ENCODE peak calls at places on chromosomes 5 and 9, in six cellular contexts. G, B, F, Z, I and N are unnamed samples.

GRCh38 chr5:74546796-74547195 is 93.7 kb downstream of the ENC1 start:
- DNase-seq in Z (no peak), B (no peak), G (no peak), I (no peak), F (no peak), N (no peak)

GRCh38 chr5:61319388-61320146 is 12.5 kb upstream of the ZSWIM6 start:
- DNase-seq in B (no peak), Z (no peak), F (peak; percentile 88), I (peak; percentile 60), G (peak; percentile 17), N (peak; percentile 52)

GRCh38 chr9:97327562-97327961 is 20.1 kb downstream of the CCDC180 start:
- DNase-seq in I (no peak), Z (no peak), B (no peak), F (no peak), G (no peak), N (no peak)

GRCh38 chr5:174951151-174951780 is 226.9 kb downstream of the MSX2 start:
- DNase-seq in B (peak; percentile 71), Z (peak; percentile 73), G (peak; percentile 75), I (peak; percentile 60), F (no peak), N (peak; percentile 63)

GRCh38 chr9:15220658-15221310 is 86.2 kb downstream of the TTC39B start:
- DNase-seq in G (no peak), I (no peak), F (no peak), Z (no peak), B (no peak), N (no peak)

GRCh38 chr5:163585206-163585605 is 79.8 kb downstream of the MAT2B start:
- DNase-seq in B (no peak), F (no peak), I (no peak), G (no peak), Z (no peak), N (no peak)

GRCh38 chr5:179312557-179313235 is 32.6 kb downstream of the ADAMTS2 start:
- DNase-seq in G (no peak), I (no peak), B (no peak), F (no peak), Z (no peak), N (no peak)

GRCh38 chr5:170497311-170498038 is 6.3 kb upstream of the KCNIP1 start:
- DNase-seq in I (no peak), G (no peak), B (no peak), Z (no peak), F (no peak), N (no peak)

GRCh38 chr9:87336914-87337333 is 160.7 kb upstream of the DAPK1 start:
- DNase-seq in G (peak; percentile 60), I (no peak), F (peak; percentile 13), B (peak; percentile 75), Z (peak; percentile 76), N (no peak)

GRCh38 chr5:151870820-151871219 is 53.8 kb downstream of the GLRA1 start:
- DNase-seq in F (no peak), G (no peak), B (no peak), I (no peak), Z (peak; percentile 7), N (no peak)

GRCh38 chr5:91382530-91383026 is 539 bp downstream of the ARRDC3 start:
- DNase-seq in I (no peak), B (peak; percentile 22), F (peak; percentile 31), Z (peak; percentile 61), G (no peak), N (no peak)

GRCh38 chr9:81479573-81479972 is 209.8 kb downstream of the TLE1 start:
- DNase-seq in B (no peak), G (no peak), Z (no peak), I (no peak), F (no peak), N (no peak)

GRCh38 chr5:158538506-158539074 is 561.1 kb downstream of the EBF1 start:
- DNase-seq in I (peak; percentile 46), Z (no peak), G (no peak), F (peak; percentile 27), B (no peak), N (no peak)

GRCh38 chr5:176794509-176794908 is 15.8 kb upstream of the UNC5A start:
- DNase-seq in G (no peak), I (no peak), F (no peak), Z (no peak), B (no peak), N (no peak)

GRCh38 chr5:73901045-73901444 is 275.0 kb downstream of the ARHGEF28 start:
- DNase-seq in I (no peak), B (no peak), G (no peak), F (no peak), Z (no peak), N (no peak)

GRCh38 chr9:137176302-137177182 is 4.7 kb upstream of the TMEM210 start:
- DNase-seq in G (no peak), I (no peak), B (peak; percentile 49), Z (peak; percentile 69), F (no peak), N (peak; percentile 89)

GRCh38 chr9:111986035-111986556 is 89.5 kb downstream of the UGCG start:
- DNase-seq in G (no peak), I (no peak), Z (no peak), B (no peak), F (no peak), N (no peak)

GRCh38 chr5:82174919-82175219 is 103.3 kb downstream of the RPS23 start:
- DNase-seq in G (no peak), B (no peak), Z (no peak), I (no peak), F (no peak), N (no peak)

GRCh38 chr9:98022447-98022846 is 34.1 kb upstream of the NANS start:
- DNase-seq in Z (no peak), F (no peak), B (no peak), I (no peak), G (no peak), N (no peak)

GRCh38 chr9:112750111-112750766 is at the start of gene SNX30:
- DNase-seq in Z (peak; percentile 94), I (peak; percentile 86), G (peak; percentile 99), F (no peak), B (peak; percentile 79), N (peak; percentile 87)

GRCh38 chr9:107337676-107338590 is 54.9 kb downstream of the RAD23B start:
- DNase-seq in F (no peak), G (no peak), B (no peak), Z (no peak), I (no peak), N (no peak)

GRCh38 chr5:32353420-32353819 is 40.7 kb upstream of the MTMR12 start:
- DNase-seq in G (no peak), F (no peak), Z (no peak), I (no peak), B (no peak), N (no peak)

GRCh38 chr9:22158983-22159382 is 149.9 kb upstream of the CDKN2B start:
- DNase-seq in F (no peak), I (no peak), Z (no peak), G (no peak), B (peak; percentile 85), N (no peak)

GRCh38 chr5:26864061-26864460 is 174.3 kb downstream of the CDH9 start:
- DNase-seq in G (no peak), Z (no peak), B (no peak), F (no peak), I (no peak), N (no peak)

GRCh38 chr5:124583469-124584350 is 162.7 kb downstream of the ZNF608 start:
- DNase-seq in F (peak; percentile 89), B (peak; percentile 65), Z (peak; percentile 77), I (no peak), G (no peak), N (peak; percentile 33)

GRCh38 chr5:138275379-138275782 is 960 bp upstream of the GFRA3 start:
- DNase-seq in G (peak; percentile 89), Z (peak; percentile 30), B (peak; percentile 7), F (no peak), I (no peak), N (no peak)

DNA sequence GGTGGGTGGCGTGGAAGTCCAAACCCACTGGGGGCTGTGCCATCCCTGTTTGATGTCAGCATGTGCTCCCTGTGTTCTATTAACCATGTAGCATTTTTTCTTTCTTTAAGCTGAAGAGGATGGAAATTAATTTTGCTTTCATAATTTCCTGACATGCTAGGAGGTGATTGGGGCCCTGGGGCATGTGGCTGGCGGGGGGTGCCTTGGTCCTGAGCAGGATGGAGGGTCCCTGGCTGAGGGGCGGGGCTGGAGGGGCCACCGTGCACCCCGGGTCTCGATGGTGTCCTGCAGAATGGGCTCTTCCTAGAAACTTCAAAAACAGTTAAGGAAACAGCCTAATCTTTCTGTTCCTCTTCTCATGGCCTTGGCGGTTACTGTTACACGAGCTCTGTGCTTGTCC is 69.3 kb upstream of the IRX4 start:
- DNase-seq in B (no peak), F (no peak), Z (no peak), G (no peak), I (no peak), N (no peak)
- TF ChIP-seq POLR2AphosphoS5 in B (no peak), F (no peak), Z (no peak), G (no peak), I (no peak), N (no peak)

DNA sequence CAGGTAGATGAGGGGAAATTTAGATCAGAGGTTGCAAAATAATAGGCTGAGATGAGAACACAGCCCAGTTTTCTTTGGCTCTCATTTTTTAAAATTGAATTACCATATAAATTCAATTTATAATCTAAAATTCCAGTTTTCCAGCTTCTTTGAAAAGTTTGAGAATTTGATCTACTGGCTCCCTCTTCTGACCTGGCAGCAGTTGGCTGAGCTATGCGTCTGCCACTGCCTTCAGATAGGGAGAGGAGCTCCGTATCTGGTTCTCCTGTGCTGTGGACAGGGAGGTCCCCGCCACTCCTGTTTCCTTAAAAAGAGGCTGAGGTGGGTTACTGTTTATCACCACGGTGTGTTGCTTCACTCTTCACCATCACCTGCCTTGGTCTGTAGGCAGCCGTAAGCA is 103.7 kb downstream of the ARHGAP26 start:
- DNase-seq in I (no peak), Z (no peak), F (no peak), B (no peak), G (no peak), N (no peak)
- TF ChIP-seq TAF1 in I (no peak), Z (no peak), F (no peak), B (no peak), G (no peak), N (no peak)

DNA sequence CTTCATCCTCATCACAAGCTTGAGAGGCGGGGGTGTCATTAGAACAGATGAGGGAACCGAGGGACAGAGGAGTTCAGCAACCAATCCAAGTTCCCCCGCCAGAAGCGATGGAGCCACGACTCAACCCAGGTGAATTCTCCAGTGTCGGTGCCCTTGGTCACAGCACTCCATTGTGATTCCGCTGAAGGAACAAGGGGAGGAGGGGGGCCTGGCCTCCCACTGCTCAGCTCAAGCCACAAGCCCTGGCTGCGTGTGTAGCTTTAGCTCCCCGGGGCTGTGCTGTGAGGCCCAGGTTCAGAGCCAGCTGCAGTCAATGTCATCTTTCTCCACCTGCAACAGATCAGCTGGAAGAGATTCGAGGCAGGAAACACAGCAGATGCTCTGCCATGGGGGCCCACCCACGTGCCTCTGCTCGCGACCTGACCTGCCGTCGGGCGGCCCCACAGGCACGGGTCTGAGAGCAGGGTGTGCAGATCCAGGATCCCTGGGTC is 72.6 kb downstream of the GTF3C4 start:
- DNase-seq in F (no peak), Z (no peak), G (peak; percentile 20), B (no peak), I (no peak), N (no peak)
- TF ChIP-seq POLR2AphosphoS5 in F (no peak), Z (no peak), G (no peak), B (no peak), I (no peak), N (no peak)

DNA sequence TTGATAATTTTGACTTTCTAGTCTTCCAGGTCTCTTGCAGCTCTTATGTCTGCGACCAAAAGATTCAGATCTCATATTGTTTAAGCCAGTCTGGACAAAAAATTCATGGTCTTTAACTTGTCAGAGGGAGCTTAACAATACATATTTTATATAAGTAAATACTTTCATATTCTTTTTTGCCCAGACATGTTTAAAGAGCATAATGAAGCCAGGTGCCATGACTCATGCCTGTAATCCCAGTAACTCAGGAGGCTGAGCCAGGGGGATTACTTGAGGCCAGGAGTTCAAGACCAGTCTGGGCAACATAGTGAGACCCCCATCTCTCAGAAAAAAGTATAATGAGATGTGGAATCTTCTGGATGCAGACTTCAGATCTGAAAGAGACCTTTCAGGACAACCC is 69.8 kb downstream of the JMY start:
- DNase-seq in Z (no peak), B (no peak), G (no peak), I (no peak), F (no peak), N (no peak)
- TF ChIP-seq TAF1 in Z (no peak), B (no peak), G (no peak), I (no peak), F (no peak), N (no peak)